ENCODE peak calls at places on chromosome 6, in four cellular contexts. S, T, A and P are unnamed samples.

GRCh38 chr6:43033874-43034273 is 12.5 kb downstream of the RRP36 start:
- DNase-seq in S (no peak), T (no peak), A (no peak), P (no peak)

GRCh38 chr6:21263531-21264287 is 329.8 kb upstream of the SOX4 start:
- DNase-seq in S (no peak), T (no peak), A (no peak), P (peak)

GRCh38 chr6:12001004-12001705 is 11.0 kb upstream of the HIVEP1 start:
- DNase-seq in S (peak), T (no peak), A (no peak), P (no peak)

GRCh38 chr6:152748843-152749242 is 1.8 kb upstream of the VIP start:
- DNase-seq in S (no peak), T (no peak), A (no peak), P (no peak)

GRCh38 chr6:132392792-132393191 is 8.5 kb downstream of the MOXD1 start:
- DNase-seq in S (no peak), T (no peak), A (no peak), P (no peak)

GRCh38 chr6:152904678-152905077 is 78.2 kb downstream of the FBXO5 start:
- DNase-seq in S (no peak), T (no peak), A (no peak), P (no peak)

GRCh38 chr6:109349419-109349987 is 32.8 kb downstream of the CD164 start:
- DNase-seq in S (no peak), T (no peak), A (peak), P (no peak)

GRCh38 chr6:105432797-105433196 is 29.9 kb upstream of the PREP start:
- DNase-seq in S (no peak), T (no peak), A (no peak), P (no peak)

GRCh38 chr6:132798820-132799538 is 542 bp upstream of the SLC18B1 start:
- DNase-seq in S (peak), T (peak), A (peak), P (peak)

GRCh38 chr6:140208286-140208685 is 833.8 kb upstream of the CITED2 start:
- DNase-seq in S (no peak), T (no peak), A (peak), P (no peak)

GRCh38 chr6:135358251-135358821 is 139.2 kb downstream of the AHI1 start:
- DNase-seq in S (no peak), T (no peak), A (no peak), P (no peak)

GRCh38 chr6:131061041-131061770 is 1.8 kb downstream of the EPB41L2 start:
- DNase-seq in S (no peak), T (no peak), A (peak), P (peak)

DNA sequence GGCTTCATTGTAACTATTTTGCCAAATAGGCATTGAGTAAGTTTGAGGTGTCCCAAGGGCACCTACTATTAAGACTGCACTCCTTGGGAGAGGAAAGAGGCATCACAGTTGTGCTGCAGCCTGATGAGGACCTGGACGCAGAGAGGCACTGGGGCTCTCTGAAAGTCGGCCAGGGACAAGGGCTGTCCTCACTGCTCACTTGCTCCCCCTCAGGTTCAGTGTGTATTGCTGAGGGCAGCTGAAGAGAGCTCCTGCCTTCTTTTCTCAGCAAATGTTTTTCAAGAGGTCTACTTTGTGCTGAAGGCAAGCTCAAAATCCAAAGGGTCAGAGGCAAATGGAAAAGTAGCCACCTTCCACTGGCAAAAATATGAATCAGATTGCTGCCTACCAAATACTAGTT is 331.8 kb downstream of the RIMS1 start:
- DNase-seq in S (no peak), T (no peak), A (peak), P (peak)
- TF ChIP-seq CTCF in S (no peak), T (no peak), A (peak), P (no peak)

DNA sequence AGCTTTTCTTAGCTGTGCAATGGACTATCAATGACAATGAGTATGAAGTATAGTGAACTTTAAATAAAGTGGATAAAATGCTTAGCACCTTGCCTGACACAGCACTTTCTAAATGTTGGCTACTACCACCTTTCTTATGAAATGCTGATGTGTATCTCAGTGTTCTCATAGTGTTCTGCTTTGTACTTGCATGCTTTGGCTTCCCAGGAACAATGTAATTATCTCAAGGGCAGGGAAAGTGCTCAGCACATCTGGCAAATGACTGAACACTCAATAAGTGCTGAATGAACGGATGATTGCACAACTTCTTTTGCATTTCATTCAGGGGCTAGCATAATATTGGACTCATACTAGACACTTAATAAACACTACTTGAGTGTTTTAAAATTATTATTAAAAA is 28.2 kb upstream of the NOX3 start:
- DNase-seq in S (no peak), T (no peak), A (no peak), P (no peak)
- TF ChIP-seq CTCF in S (no peak), T (no peak), A (no peak), P (no peak)

GRCh38 chr6:2433686-2434085 is 188.3 kb upstream of the GMDS start:
- DNase-seq in S (no peak), T (no peak), A (no peak), P (no peak)
- TF ChIP-seq CTCF in S (no peak), T (no peak), A (no peak), P (no peak)

GRCh38 chr6:170193326-170193821 is 97.5 kb downstream of the DLL1 start:
- DNase-seq in S (no peak), T (no peak), A (no peak), P (no peak)
- TF ChIP-seq CTCF in S (no peak), T (no peak), A (no peak), P (no peak)

GRCh38 chr6:88983532-88983931 is 20.1 kb upstream of the RNGTT start:
- DNase-seq in S (peak), T (no peak), A (peak), P (no peak)
- TF ChIP-seq CTCF in S (peak), T (peak), A (peak), P (peak)

GRCh38 chr6:31340228-31340627 is 16.8 kb downstream of the HLA-B start:
- DNase-seq in S (no peak), T (no peak), A (no peak), P (no peak)
- TF ChIP-seq CTCF in S (no peak), T (no peak), A (no peak), P (no peak)

DNA sequence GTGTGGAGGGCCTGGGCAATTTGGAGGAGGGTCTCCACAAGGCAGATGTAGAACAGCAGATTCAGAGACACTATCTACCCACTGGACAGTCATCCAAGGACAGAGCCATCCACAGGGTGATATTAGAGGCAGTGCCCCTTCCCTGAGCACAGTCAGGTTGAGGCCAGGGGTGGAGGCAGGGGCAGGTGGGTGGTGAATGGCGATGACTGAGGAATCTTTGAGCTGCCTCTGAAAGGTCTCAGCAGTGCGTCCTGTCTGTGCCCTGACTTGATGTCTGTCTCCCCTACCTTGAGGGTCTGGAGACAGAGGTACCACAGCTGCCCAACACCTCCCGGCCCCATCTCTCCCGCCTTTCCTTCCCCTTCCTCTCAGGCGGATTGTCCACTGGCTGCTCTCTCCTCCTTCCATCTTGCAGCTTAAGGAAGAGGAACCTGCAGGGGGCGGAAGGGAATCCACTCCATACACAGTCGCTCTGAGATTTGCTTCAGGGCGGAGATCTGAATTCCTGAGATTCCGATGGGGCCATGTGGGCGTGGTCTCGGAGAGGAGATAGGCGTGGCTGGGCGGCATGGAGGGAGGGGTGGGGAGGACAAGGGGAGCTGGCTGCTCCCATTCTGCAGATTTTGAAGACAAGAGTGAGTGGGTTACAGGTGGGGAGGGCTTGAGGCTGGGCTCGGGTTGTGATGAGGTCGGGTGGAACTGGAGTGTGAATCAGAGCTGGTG is 1.7 kb downstream of the MUCL3 start:
- DNase-seq in S (peak), T (peak), A (peak), P (no peak)
- TF ChIP-seq CTCF in S (peak), T (no peak), A (peak), P (no peak)

GRCh38 chr6:33983109-33983475 is 162.8 kb downstream of the GRM4 start:
- DNase-seq in S (no peak), T (no peak), A (no peak), P (no peak)
- TF ChIP-seq CTCF in S (no peak), T (no peak), A (no peak), P (no peak)